ENCODE peak calls at places on chromosomes 12 and 14, in six cellular contexts. L, M, E, I, N and S are unnamed samples.

GRCh38 chr12:1932264-1932777 is 13.9 kb upstream of the CACNA2D4 start:
- DNase-seq in I (no peak), M (no peak), E (peak), L (no peak), N (peak), S (no peak)

GRCh38 chr12:101552277-101552676 is 42.5 kb upstream of the MYBPC1 start:
- DNase-seq in E (no peak), N (peak), L (peak), M (no peak), I (no peak), S (no peak)

GRCh38 chr12:51827925-51828818 is 20.3 kb downstream of the FIGNL2 start:
- DNase-seq in I (peak), L (peak), N (no peak), E (no peak), M (no peak), S (no peak)

GRCh38 chr12:76586764-76587395 is 27.3 kb upstream of the OSBPL8 start:
- DNase-seq in N (peak), M (no peak), I (no peak), E (no peak), L (peak), S (no peak)

GRCh38 chr14:61355892-61356325 is 34.5 kb downstream of the PRKCH start:
- DNase-seq in I (no peak), M (peak), N (peak), L (peak), E (peak), S (no peak)

GRCh38 chr12:54603872-54604271 is 15.4 kb upstream of the PPP1R1A start:
- DNase-seq in I (no peak), L (no peak), N (no peak), E (no peak), M (no peak), S (no peak)

GRCh38 chr12:22042981-22043669 is 2.9 kb upstream of the CMAS start:
- DNase-seq in M (no peak), E (no peak), L (peak), N (no peak), I (no peak), S (peak)

GRCh38 chr12:121388421-121388981 is 11.4 kb upstream of the RNF34 start:
- DNase-seq in E (no peak), I (no peak), N (no peak), M (no peak), L (peak), S (peak)

GRCh38 chr14:93733646-93734045 is 54.6 kb downstream of the PRIMA1 start:
- DNase-seq in E (no peak), N (no peak), L (no peak), M (no peak), I (no peak), S (no peak)

GRCh38 chr14:53613404-53614253 is 343.0 kb downstream of the BMP4 start:
- DNase-seq in N (peak), M (peak), L (peak), I (no peak), E (no peak), S (no peak)

GRCh38 chr12:14960548-14961465 is 594 bp downstream of the ARHGDIB start:
- DNase-seq in L (peak), I (no peak), N (no peak), E (peak), M (no peak), S (peak)

GRCh38 chr14:35416108-35416750 is 11.7 kb upstream of the NFKBIA start:
- DNase-seq in E (no peak), L (no peak), I (peak), N (peak), M (no peak), S (no peak)

GRCh38 chr12:125888921-125889320 is 823.7 kb downstream of the AACS start:
- DNase-seq in I (no peak), M (no peak), L (no peak), E (no peak), N (no peak), S (no peak)

GRCh38 chr12:26097046-26097878 is 27.6 kb downstream of the BHLHE41 start:
- DNase-seq in N (peak), I (peak), E (peak), L (peak), M (no peak), S (no peak)

GRCh38 chr14:37170993-37171392 is 1.4 kb downstream of the SLC25A21 start:
- DNase-seq in E (no peak), I (no peak), L (no peak), M (no peak), N (no peak), S (no peak)

GRCh38 chr12:52181757-52182156 is 10.1 kb downstream of the KRT80 start:
- DNase-seq in N (peak), I (no peak), M (no peak), E (no peak), L (peak), S (no peak)

GRCh38 chr12:122473543-122474323 is 27.0 kb downstream of the ZCCHC8 start:
- DNase-seq in M (no peak), I (no peak), N (peak), E (no peak), L (peak), S (no peak)

GRCh38 chr12:1797011-1797901 is 23.1 kb upstream of the LRTM2 start:
- DNase-seq in N (no peak), M (no peak), I (peak), E (peak), L (no peak), S (no peak)

GRCh38 chr14:22977684-22978486 is 4.5 kb downstream of the AJUBA start:
- DNase-seq in E (no peak), N (peak), M (peak), L (peak), I (no peak), S (no peak)